ENCODE peak calls at places on chromosomes 4 and X, in six cellular contexts. O, L, G, H, D and W are unnamed samples.

GRCh38 chrX:95056901-95057300 is 1382.9 kb downstream of the FAM133A start:
- DNase-seq in O (no peak), L (no peak), G (peak; percentile 54), H (no peak), D (no peak), W (no peak)

GRCh38 chr4:129822708-129823504 is 727.0 kb downstream of the C4orf33 start:
- DNase-seq in O (no peak), L (no peak), G (peak; percentile 69), H (no peak), D (no peak), W (no peak)

GRCh38 chr4:8908206-8908893 is 36.7 kb upstream of the HMX1 start:
- DNase-seq in O (peak; percentile 74), L (no peak), G (no peak), H (no peak), D (no peak), W (no peak)

GRCh38 chr4:154489558-154490260 is 1.9 kb downstream of the DCHS2 start:
- DNase-seq in O (no peak), L (no peak), G (no peak), H (no peak), D (no peak), W (no peak)

GRCh38 chrX:71974916-71975315 is 64.3 kb downstream of the NHSL2 start:
- DNase-seq in O (no peak), L (no peak), G (no peak), H (no peak), D (no peak), W (no peak)

GRCh38 chr4:108466936-108467902 is 153.2 kb upstream of the RPL34 start:
- DNase-seq in O (no peak), L (no peak), G (peak; percentile 91), H (no peak), D (no peak), W (peak; percentile 92)

GRCh38 chrX:1124531-1124930 is 87.9 kb downstream of the CRLF2 start:
- DNase-seq in O (no peak), L (no peak), G (no peak), H (no peak), D (no peak), W (no peak)

GRCh38 chr4:103359900-103360299 is 161.8 kb upstream of the CENPE start:
- DNase-seq in O (no peak), L (no peak), G (no peak), H (no peak), D (no peak), W (no peak)

GRCh38 chrX:108070891-108071290 is 20.5 kb downstream of the PSMD10 start:
- DNase-seq in O (no peak), L (no peak), G (peak; percentile 77), H (no peak), D (no peak), W (peak; percentile 24)

GRCh38 chr4:78552398-78553396 is 1.1 kb downstream of the ANXA3 start:
- DNase-seq in O (no peak), L (no peak), G (peak; percentile 70), H (peak; percentile 79), D (no peak), W (no peak)

GRCh38 chr4:158121203-158121586 is 51.6 kb downstream of the GASK1B start:
- DNase-seq in O (no peak), L (no peak), G (peak; percentile 68), H (peak; percentile 33), D (no peak), W (peak; percentile 93)

GRCh38 chrX:95318882-95319281 is 1365.8 kb upstream of the DIAPH2 start:
- DNase-seq in O (no peak), L (no peak), G (peak; percentile 28), H (peak; percentile 12), D (peak; percentile 7), W (no peak)

GRCh38 chr4:140395668-140396067 is 22.2 kb downstream of the SCOC start:
- DNase-seq in O (no peak), L (no peak), G (peak; percentile 4), H (no peak), D (no peak), W (no peak)

GRCh38 chr4:113773014-113773413 is 11.5 kb upstream of the CAMK2D start:
- DNase-seq in O (no peak), L (no peak), G (no peak), H (no peak), D (no peak), W (no peak)

GRCh38 chrX:21373637-21374162 is 518 bp upstream of the CNKSR2 start:
- DNase-seq in O (no peak), L (peak; percentile 17), G (no peak), H (no peak), D (peak; percentile 11), W (peak; percentile 24)

GRCh38 chr4:154332681-154333421 is 158.7 kb downstream of the DCHS2 start:
- DNase-seq in O (no peak), L (peak; percentile 37), G (no peak), H (no peak), D (no peak), W (peak; percentile 16)

GRCh38 chr4:3613980-3614730 is 81.9 kb upstream of the LRPAP1 start:
- DNase-seq in O (no peak), L (no peak), G (peak; percentile 58), H (peak; percentile 7), D (no peak), W (no peak)

GRCh38 chr4:140078366-140078765 is 75.6 kb downstream of the MAML3 start:
- DNase-seq in O (no peak), L (no peak), G (no peak), H (no peak), D (no peak), W (no peak)

GRCh38 chrX:19723427-19723826 is 164.0 kb downstream of the SH3KBP1 start:
- DNase-seq in O (no peak), L (no peak), G (peak; percentile 25), H (peak; percentile 16), D (no peak), W (no peak)

GRCh38 chrX:16778545-16778944 is 7.7 kb upstream of the TXLNG start:
- DNase-seq in O (no peak), L (no peak), G (no peak), H (no peak), D (no peak), W (no peak)

GRCh38 chr4:123096038-123096437 is 173.6 kb upstream of the NUDT6 start:
- DNase-seq in O (no peak), L (no peak), G (peak; percentile 32), H (no peak), D (no peak), W (no peak)

GRCh38 chr4:1512738-1513660 is 106.8 kb upstream of the NKX1-1 start:
- DNase-seq in O (no peak), L (peak; percentile 57), G (no peak), H (peak; percentile 80), D (peak; percentile 19), W (peak; percentile 54)

GRCh38 chr4:128163177-128164117 is 102.3 kb downstream of the LARP1B start:
- DNase-seq in O (no peak), L (no peak), G (peak; percentile 56), H (peak; percentile 53), D (no peak), W (peak; percentile 25)